ENCODE peak calls at places on chromosomes 16 and 17, in six cellular contexts. One of them, this sample, is unnamed. For H3K4me1, the result is how much of the 10 kb centered on the place peaks cover.

GRCh38 chr16:4776141-4776705 is 9.3 kb upstream of the ZNF500 start:
- DNase-seq in esophagus squamous epithelium: no peak
- DNase-seq in A549: no peak
- DNase-seq in heart left ventricle: no peak
- DNase-seq in breast epithelium: no peak
- DNase-seq in adrenal gland: no peak
- DNase-seq in this sample: no peak

GRCh38 chr17:28033972-28034714 is 8.3 kb upstream of the NLK start:
- DNase-seq in esophagus squamous epithelium: no peak
- DNase-seq in A549: no peak
- DNase-seq in heart left ventricle: no peak
- DNase-seq in breast epithelium: no peak
- DNase-seq in adrenal gland: peak
- DNase-seq in this sample: no peak

GRCh38 chr17:17870292-17870691 is 33.5 kb upstream of the SREBF1 start:
- DNase-seq in esophagus squamous epithelium: no peak
- DNase-seq in A549: no peak
- DNase-seq in heart left ventricle: no peak
- DNase-seq in breast epithelium: no peak
- DNase-seq in adrenal gland: no peak
- DNase-seq in this sample: no peak

GRCh38 chr16:73572135-73572534 is 524.2 kb upstream of the ZFHX3 start:
- DNase-seq in esophagus squamous epithelium: no peak
- DNase-seq in A549: no peak
- DNase-seq in heart left ventricle: peak
- DNase-seq in breast epithelium: peak
- DNase-seq in adrenal gland: peak
- DNase-seq in this sample: no peak

GRCh38 chr16:54946909-54947308 is 16.2 kb downstream of the IRX5 start:
- DNase-seq in esophagus squamous epithelium: no peak
- DNase-seq in A549: no peak
- DNase-seq in heart left ventricle: no peak
- DNase-seq in breast epithelium: no peak
- DNase-seq in adrenal gland: no peak
- DNase-seq in this sample: no peak

GRCh38 chr16:69327585-69328310 is 2.6 kb downstream of the PDF start:
- DNase-seq in esophagus squamous epithelium: no peak
- DNase-seq in A549: no peak
- DNase-seq in heart left ventricle: no peak
- DNase-seq in breast epithelium: no peak
- DNase-seq in adrenal gland: no peak
- DNase-seq in this sample: peak

GRCh38 chr17:35170968-35171771 is 23.0 kb downstream of the SLC35G3 start:
- DNase-seq in esophagus squamous epithelium: no peak
- DNase-seq in A549: peak
- DNase-seq in heart left ventricle: no peak
- DNase-seq in breast epithelium: no peak
- DNase-seq in adrenal gland: no peak
- DNase-seq in this sample: no peak

GRCh38 chr16:19375561-19376158 is 42.0 kb upstream of the TMC5 start:
- DNase-seq in esophagus squamous epithelium: no peak
- DNase-seq in A549: peak
- DNase-seq in heart left ventricle: no peak
- DNase-seq in breast epithelium: no peak
- DNase-seq in adrenal gland: peak
- DNase-seq in this sample: no peak

GRCh38 chr17:43648916-43649315 is 12.8 kb downstream of the MEOX1 start:
- DNase-seq in esophagus squamous epithelium: no peak
- DNase-seq in A549: no peak
- DNase-seq in heart left ventricle: no peak
- DNase-seq in breast epithelium: no peak
- DNase-seq in adrenal gland: no peak
- DNase-seq in this sample: no peak

GRCh38 chr17:5661486-5662125 is 77.3 kb upstream of the NLRP1 start:
- DNase-seq in esophagus squamous epithelium: no peak
- DNase-seq in A549: no peak
- DNase-seq in heart left ventricle: no peak
- DNase-seq in breast epithelium: no peak
- DNase-seq in adrenal gland: no peak
- DNase-seq in this sample: no peak

GRCh38 chr17:57873261-57874057 is 23.6 kb upstream of the MRPS23 start:
- DNase-seq in esophagus squamous epithelium: no peak
- DNase-seq in A549: no peak
- DNase-seq in heart left ventricle: no peak
- DNase-seq in breast epithelium: no peak
- DNase-seq in adrenal gland: no peak
- DNase-seq in this sample: no peak

GRCh38 chr17:36623281-36623680 is 21.9 kb downstream of the MRM1 start:
- DNase-seq in esophagus squamous epithelium: no peak
- DNase-seq in A549: no peak
- DNase-seq in heart left ventricle: no peak
- DNase-seq in breast epithelium: no peak
- DNase-seq in adrenal gland: no peak
- DNase-seq in this sample: no peak

GRCh38 chr17:19759934-19760530 is 11.9 kb upstream of the ALDH3A1 start:
- DNase-seq in esophagus squamous epithelium: no peak
- DNase-seq in A549: no peak
- DNase-seq in heart left ventricle: no peak
- DNase-seq in breast epithelium: peak
- DNase-seq in adrenal gland: no peak
- DNase-seq in this sample: no peak

GRCh38 chr16:71851726-71852125 is 6.0 kb downstream of the ATXN1L start:
- DNase-seq in esophagus squamous epithelium: no peak
- DNase-seq in A549: no peak
- DNase-seq in heart left ventricle: no peak
- DNase-seq in breast epithelium: no peak
- DNase-seq in adrenal gland: no peak
- DNase-seq in this sample: no peak

GRCh38 chr16:25523183-25523582 is 168.6 kb upstream of the HS3ST4 start:
- DNase-seq in esophagus squamous epithelium: no peak
- DNase-seq in A549: no peak
- DNase-seq in heart left ventricle: no peak
- DNase-seq in breast epithelium: no peak
- DNase-seq in adrenal gland: no peak
- DNase-seq in this sample: no peak

GRCh38 chr17:38915639-38915995 is 9.8 kb upstream of the LASP1NB start:
- DNase-seq in esophagus squamous epithelium: no peak
- DNase-seq in A549: no peak
- DNase-seq in heart left ventricle: no peak
- DNase-seq in breast epithelium: peak
- DNase-seq in adrenal gland: no peak
- DNase-seq in this sample: peak

GRCh38 chr17:7508846-7509245 is 24.7 kb downstream of the POLR2A start:
- DNase-seq in esophagus squamous epithelium: no peak
- DNase-seq in A549: no peak
- DNase-seq in heart left ventricle: no peak
- DNase-seq in breast epithelium: no peak
- DNase-seq in adrenal gland: no peak
- DNase-seq in this sample: no peak

GRCh38 chr16:1926223-1926718 is 8.1 kb upstream of the HS3ST6 start:
- DNase-seq in esophagus squamous epithelium: no peak
- DNase-seq in A549: no peak
- DNase-seq in heart left ventricle: no peak
- DNase-seq in breast epithelium: no peak
- DNase-seq in adrenal gland: no peak
- DNase-seq in this sample: no peak

DNA sequence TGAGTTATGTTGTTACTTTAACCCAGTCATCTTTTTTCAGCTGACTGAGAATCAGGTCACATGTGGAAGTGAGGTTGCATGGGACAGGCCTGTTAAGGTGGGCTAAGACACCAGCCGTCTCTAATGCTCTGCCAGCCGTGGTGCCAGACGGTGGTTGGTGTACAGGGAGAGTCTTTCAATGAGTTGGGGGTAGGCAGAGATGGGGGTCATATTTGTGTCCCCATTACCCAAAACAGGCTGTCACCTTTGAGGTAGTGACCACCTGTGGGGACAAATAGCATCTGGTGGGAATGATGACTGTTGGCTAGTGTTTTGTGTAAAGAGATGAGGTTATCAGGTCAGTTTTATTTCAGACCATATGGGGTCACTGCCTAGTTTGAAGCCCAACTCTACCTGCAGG is 1.8 kb downstream of the RPL38 start:
- DNase-seq in esophagus squamous epithelium: no peak
- DNase-seq in A549: no peak
- DNase-seq in heart left ventricle: no peak
- DNase-seq in breast epithelium: no peak
- DNase-seq in adrenal gland: no peak
- DNase-seq in this sample: no peak
- H3K4me1 ChIP-seq in esophagus squamous epithelium: under half
- H3K4me1 ChIP-seq in A549: half or more
- H3K4me1 ChIP-seq in heart left ventricle: under half
- H3K4me1 ChIP-seq in breast epithelium: under half
- H3K4me1 ChIP-seq in adrenal gland: under half
- H3K4me1 ChIP-seq in this sample: half or more

GRCh38 chr16:10892782-10893181 is 15.8 kb downstream of the CIITA start:
- DNase-seq in esophagus squamous epithelium: no peak
- DNase-seq in A549: no peak
- DNase-seq in heart left ventricle: no peak
- DNase-seq in breast epithelium: no peak
- DNase-seq in adrenal gland: no peak
- DNase-seq in this sample: peak

GRCh38 chr16:10885246-10885645 is 8.2 kb downstream of the CIITA start:
- DNase-seq in esophagus squamous epithelium: no peak
- DNase-seq in A549: no peak
- DNase-seq in heart left ventricle: no peak
- DNase-seq in breast epithelium: no peak
- DNase-seq in adrenal gland: no peak
- DNase-seq in this sample: no peak

GRCh38 chr16:10886739-10887269 is 9.8 kb downstream of the CIITA start:
- DNase-seq in esophagus squamous epithelium: no peak
- DNase-seq in A549: no peak
- DNase-seq in heart left ventricle: no peak
- DNase-seq in breast epithelium: no peak
- DNase-seq in adrenal gland: no peak
- DNase-seq in this sample: peak

GRCh38 chr16:10889880-10890279 is 12.9 kb downstream of the CIITA start:
- DNase-seq in esophagus squamous epithelium: no peak
- DNase-seq in A549: no peak
- DNase-seq in heart left ventricle: no peak
- DNase-seq in breast epithelium: no peak
- DNase-seq in adrenal gland: no peak
- DNase-seq in this sample: peak

DNA sequence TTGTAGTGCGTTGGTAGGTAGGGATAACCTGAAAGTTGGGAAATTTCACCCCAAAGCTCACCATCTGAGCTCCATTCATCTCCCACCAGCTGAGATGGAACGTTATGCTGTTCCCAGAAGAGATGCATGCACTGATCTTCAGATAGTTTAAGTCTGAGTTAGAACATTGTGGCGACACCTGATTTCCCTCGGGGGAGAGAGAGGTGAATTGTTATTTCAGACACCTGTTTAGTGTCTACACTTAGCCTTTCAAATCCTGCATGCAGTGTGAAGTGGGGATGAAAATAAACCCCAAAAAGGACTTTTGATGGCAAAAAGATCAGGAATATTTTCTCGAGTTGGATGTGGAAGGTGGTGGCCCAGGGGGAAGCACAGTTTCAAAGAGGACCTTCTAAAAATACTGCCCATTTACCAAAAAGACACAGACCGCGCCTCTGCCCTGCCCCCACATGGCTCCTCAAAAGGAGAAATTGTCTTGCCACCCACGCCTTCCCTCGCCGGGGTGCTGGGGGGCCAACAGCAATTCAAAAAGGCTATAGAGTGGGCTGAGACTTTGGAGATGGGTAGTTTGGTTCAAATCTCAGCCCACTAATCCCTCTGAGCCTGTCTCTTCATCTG is 11.4 kb downstream of the CIITA start:
- DNase-seq in esophagus squamous epithelium: no peak
- DNase-seq in A549: no peak
- DNase-seq in heart left ventricle: no peak
- DNase-seq in breast epithelium: no peak
- DNase-seq in adrenal gland: no peak
- DNase-seq in this sample: peak
- TF ChIP-seq POLR2A in esophagus squamous epithelium: no peak
- TF ChIP-seq POLR2A in A549: no peak
- TF ChIP-seq POLR2A in heart left ventricle: no peak
- TF ChIP-seq POLR2A in breast epithelium: no peak
- TF ChIP-seq POLR2A in adrenal gland: no peak
- TF ChIP-seq POLR2A in this sample: no peak

GRCh38 chr16:88869673-88869980 is 3.2 kb upstream of the PABPN1L start:
- DNase-seq in esophagus squamous epithelium: no peak
- DNase-seq in A549: no peak
- DNase-seq in heart left ventricle: peak
- DNase-seq in breast epithelium: no peak
- DNase-seq in adrenal gland: peak
- DNase-seq in this sample: no peak

GRCh38 chr16:88870608-88871348 is 4.3 kb upstream of the PABPN1L start:
- DNase-seq in esophagus squamous epithelium: no peak
- DNase-seq in A549: no peak
- DNase-seq in heart left ventricle: no peak
- DNase-seq in breast epithelium: no peak
- DNase-seq in adrenal gland: no peak
- DNase-seq in this sample: no peak

GRCh38 chr16:88872650-88873331 is 6.3 kb upstream of the PABPN1L start:
- DNase-seq in esophagus squamous epithelium: no peak
- DNase-seq in A549: no peak
- DNase-seq in heart left ventricle: no peak
- DNase-seq in breast epithelium: no peak
- DNase-seq in adrenal gland: no peak
- DNase-seq in this sample: no peak

GRCh38 chr16:88871730-88872416 is 5.4 kb upstream of the PABPN1L start:
- DNase-seq in esophagus squamous epithelium: no peak
- DNase-seq in A549: no peak
- DNase-seq in heart left ventricle: no peak
- DNase-seq in breast epithelium: no peak
- DNase-seq in adrenal gland: no peak
- DNase-seq in this sample: no peak

DNA sequence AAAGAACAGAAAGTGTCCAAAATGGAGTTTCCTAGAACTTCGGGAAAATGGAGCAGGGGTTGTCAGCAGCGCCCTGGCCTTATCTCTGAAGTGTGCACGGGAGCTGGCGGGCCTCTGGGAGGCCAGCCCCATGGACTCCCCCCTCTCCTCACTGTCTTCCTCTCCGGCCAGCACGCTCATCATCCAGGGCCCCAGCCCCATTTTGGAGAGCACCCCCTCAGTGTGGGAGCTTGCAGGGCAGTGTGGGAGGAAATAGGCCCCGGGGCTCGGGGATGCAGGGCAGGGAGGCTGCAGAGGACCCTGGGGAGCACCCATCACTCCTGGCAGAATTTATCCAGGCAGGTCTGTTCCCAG is 4.9 kb upstream of the PABPN1L start:
- DNase-seq in esophagus squamous epithelium: no peak
- DNase-seq in A549: no peak
- DNase-seq in heart left ventricle: no peak
- DNase-seq in breast epithelium: no peak
- DNase-seq in adrenal gland: no peak
- DNase-seq in this sample: no peak
- H3K4me1 ChIP-seq in esophagus squamous epithelium: under half
- H3K4me1 ChIP-seq in A549: under half
- H3K4me1 ChIP-seq in heart left ventricle: under half
- H3K4me1 ChIP-seq in breast epithelium: under half
- H3K4me1 ChIP-seq in adrenal gland: under half
- H3K4me1 ChIP-seq in this sample: under half

DNA sequence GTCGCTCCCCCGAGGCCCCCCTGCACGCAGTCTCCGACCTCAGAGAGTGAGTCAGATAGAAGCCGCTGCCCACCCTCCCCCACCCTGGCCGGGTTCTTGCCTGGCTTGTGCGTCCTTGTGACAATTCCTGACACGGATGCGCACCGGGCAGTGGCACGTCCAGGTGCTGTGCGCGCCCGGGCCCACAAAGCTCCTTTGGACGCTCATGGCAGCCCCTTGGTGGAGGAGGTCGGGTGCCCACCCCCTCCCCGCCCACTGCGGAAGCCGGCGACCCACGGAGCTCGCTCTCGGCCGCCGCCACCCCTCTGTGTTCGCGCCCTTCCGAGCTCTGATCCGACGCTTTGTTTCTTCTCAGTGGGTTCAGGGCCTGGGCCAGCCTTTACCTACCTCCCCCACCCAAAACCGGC is 662 bp upstream of the TUBB3 start:
- DNase-seq in esophagus squamous epithelium: peak
- DNase-seq in A549: peak
- DNase-seq in heart left ventricle: peak
- DNase-seq in breast epithelium: peak
- DNase-seq in adrenal gland: peak
- DNase-seq in this sample: no peak
- TF ChIP-seq POLR2A in esophagus squamous epithelium: peak
- TF ChIP-seq POLR2A in A549: peak
- TF ChIP-seq POLR2A in heart left ventricle: no peak
- TF ChIP-seq POLR2A in breast epithelium: no peak
- TF ChIP-seq POLR2A in adrenal gland: peak
- TF ChIP-seq POLR2A in this sample: no peak